ENCODE peak calls at places on chromosomes 13 and 19, in ten cellular contexts. B, E, T, G, U, S, I, K, Q and V are unnamed samples.

GRCh38 chr13:96984061-96984508 is 10.2 kb downstream of the OXGR1 start:
- DNase-seq in S (no peak), T (peak), U (peak), Q (no peak), B (no peak), K (peak), G (no peak), E (no peak), I (no peak), V (no peak)

GRCh38 chr19:33621811-33622504 is at the start of gene CHST8:
- DNase-seq in B (no peak), Q (peak), U (no peak), K (peak), G (no peak), S (no peak), E (no peak), T (peak), I (no peak), V (peak)

GRCh38 chr13:106276876-106277275 is 258.6 kb downstream of the EFNB2 start:
- DNase-seq in U (no peak), B (no peak), S (no peak), G (peak), Q (no peak), K (no peak), T (peak), I (peak), E (peak), V (no peak)

GRCh38 chr13:33797622-33798021 is 20.3 kb upstream of the RFC3 start:
- DNase-seq in T (peak), B (no peak), E (no peak), Q (no peak), K (no peak), S (no peak), G (peak), I (no peak), U (no peak), V (peak)

GRCh38 chr19:30222993-30223865 is 149.0 kb upstream of the ZNF536 start:
- DNase-seq in G (no peak), B (no peak), I (no peak), U (no peak), S (no peak), T (no peak), E (no peak), Q (no peak), K (peak), V (peak)

GRCh38 chr19:53158119-53158656 is 665 bp downstream of the ZNF347 start:
- DNase-seq in Q (peak), E (peak), K (peak), B (no peak), T (peak), I (no peak), U (peak), S (no peak), G (peak), V (peak)

GRCh38 chr13:27425918-27426630 is 1.7 kb downstream of the GTF3A start:
- DNase-seq in Q (peak), U (peak), T (peak), K (peak), B (peak), E (peak), I (no peak), G (peak), S (peak), V (peak)

GRCh38 chr13:43432948-43433347 is 353.8 kb downstream of the ENOX1 start:
- DNase-seq in S (peak), B (no peak), K (no peak), I (no peak), E (no peak), G (no peak), T (peak), U (no peak), Q (no peak), V (peak)

GRCh38 chr13:25478186-25478585 is 106.4 kb downstream of the ATP8A2 start:
- DNase-seq in G (no peak), Q (no peak), E (no peak), U (no peak), K (peak), B (no peak), T (no peak), I (no peak), S (no peak), V (no peak)

GRCh38 chr19:47228937-47229673 is 1.9 kb downstream of the BBC3 start:
- DNase-seq in G (peak), E (peak), K (no peak), Q (peak), B (no peak), U (no peak), T (peak), I (no peak), S (no peak), V (peak)

GRCh38 chr13:44906758-44907157 is 82.5 kb downstream of the NUFIP1 start:
- DNase-seq in S (no peak), T (peak), U (no peak), G (peak), K (no peak), I (no peak), B (no peak), E (peak), Q (no peak), V (peak)

GRCh38 chr19:28234637-28235036 is 978.3 kb downstream of the UQCRFS1 start:
- DNase-seq in Q (no peak), U (no peak), T (no peak), S (no peak), B (no peak), I (peak), G (no peak), K (peak), E (no peak), V (peak)

GRCh38 chr13:26529441-26529840 is 28.0 kb upstream of the WASF3 start:
- DNase-seq in T (peak), I (peak), Q (no peak), G (peak), E (peak), S (peak), B (no peak), U (no peak), K (peak), V (peak)

GRCh38 chr19:39299404-39299803 is 3.2 kb downstream of the IFNL1 start:
- DNase-seq in T (no peak), I (no peak), Q (no peak), U (peak), G (no peak), S (no peak), E (no peak), B (no peak), K (no peak), V (no peak)

GRCh38 chr13:99416411-99417121 is 84.7 kb upstream of the TM9SF2 start:
- DNase-seq in E (no peak), T (no peak), G (no peak), Q (no peak), I (no peak), K (no peak), U (peak), B (no peak), S (no peak), V (no peak)

GRCh38 chr13:38395505-38395803 is 45.8 kb downstream of the UFM1 start:
- DNase-seq in G (no peak), U (no peak), E (no peak), B (no peak), K (no peak), T (no peak), I (peak), Q (no peak), S (no peak), V (no peak)

GRCh38 chr13:91078093-91078679 is 269.3 kb upstream of the MIR17HG start:
- DNase-seq in K (peak), E (no peak), T (no peak), G (peak), S (no peak), I (no peak), U (no peak), Q (no peak), B (peak), V (no peak)

GRCh38 chr13:35923347-35923746 is 207.8 kb downstream of the DCLK1 start:
- DNase-seq in B (peak), S (no peak), K (no peak), E (peak), G (peak), U (no peak), I (no peak), Q (no peak), T (peak), V (peak)

GRCh38 chr19:13623686-13624405 is 117.6 kb upstream of the CACNA1A start:
- DNase-seq in U (peak), S (no peak), I (no peak), B (no peak), Q (no peak), T (no peak), E (no peak), K (peak), G (no peak), V (no peak)

GRCh38 chr19:46838160-46838559 is 12.5 kb downstream of the AP2S1 start:
- DNase-seq in E (no peak), T (no peak), G (no peak), U (no peak), S (no peak), B (no peak), I (no peak), Q (no peak), K (no peak), V (no peak)

GRCh38 chr19:54552913-54553310 is 20.7 kb upstream of the LILRA2 start:
- DNase-seq in G (no peak), U (no peak), T (no peak), S (no peak), Q (no peak), B (no peak), K (no peak), I (no peak), E (no peak), V (no peak)

GRCh38 chr19:58572818-58573657 is at the start of gene MZF1:
- DNase-seq in Q (peak), E (peak), T (peak), B (peak), K (peak), U (peak), G (peak), I (peak), S (peak), V (peak)

GRCh38 chr13:88526186-88526852 is 855.1 kb downstream of the SLITRK5 start:
- DNase-seq in I (no peak), E (no peak), Q (no peak), T (no peak), S (no peak), U (no peak), B (no peak), G (no peak), K (peak), V (no peak)

GRCh38 chr13:98189841-98190505 is 12.9 kb upstream of the RNF113B start:
- DNase-seq in K (no peak), Q (no peak), U (no peak), G (no peak), S (no peak), I (no peak), B (no peak), E (no peak), T (no peak), V (no peak)

GRCh38 chr13:49443327-49443688 is 556 bp downstream of the CAB39L start:
- DNase-seq in T (peak), U (no peak), I (no peak), K (no peak), G (no peak), Q (no peak), S (no peak), E (peak), B (no peak), V (peak)

GRCh38 chr19:28049875-28050274 is 1163.1 kb downstream of the UQCRFS1 start:
- DNase-seq in S (no peak), U (no peak), G (no peak), I (no peak), K (no peak), T (no peak), E (no peak), Q (no peak), B (no peak), V (no peak)

GRCh38 chr13:28574617-28575142 is 79.8 kb upstream of the FLT1 start:
- DNase-seq in Q (no peak), K (no peak), E (peak), T (peak), B (peak), S (peak), I (peak), U (no peak), G (peak), V (peak)

DNA sequence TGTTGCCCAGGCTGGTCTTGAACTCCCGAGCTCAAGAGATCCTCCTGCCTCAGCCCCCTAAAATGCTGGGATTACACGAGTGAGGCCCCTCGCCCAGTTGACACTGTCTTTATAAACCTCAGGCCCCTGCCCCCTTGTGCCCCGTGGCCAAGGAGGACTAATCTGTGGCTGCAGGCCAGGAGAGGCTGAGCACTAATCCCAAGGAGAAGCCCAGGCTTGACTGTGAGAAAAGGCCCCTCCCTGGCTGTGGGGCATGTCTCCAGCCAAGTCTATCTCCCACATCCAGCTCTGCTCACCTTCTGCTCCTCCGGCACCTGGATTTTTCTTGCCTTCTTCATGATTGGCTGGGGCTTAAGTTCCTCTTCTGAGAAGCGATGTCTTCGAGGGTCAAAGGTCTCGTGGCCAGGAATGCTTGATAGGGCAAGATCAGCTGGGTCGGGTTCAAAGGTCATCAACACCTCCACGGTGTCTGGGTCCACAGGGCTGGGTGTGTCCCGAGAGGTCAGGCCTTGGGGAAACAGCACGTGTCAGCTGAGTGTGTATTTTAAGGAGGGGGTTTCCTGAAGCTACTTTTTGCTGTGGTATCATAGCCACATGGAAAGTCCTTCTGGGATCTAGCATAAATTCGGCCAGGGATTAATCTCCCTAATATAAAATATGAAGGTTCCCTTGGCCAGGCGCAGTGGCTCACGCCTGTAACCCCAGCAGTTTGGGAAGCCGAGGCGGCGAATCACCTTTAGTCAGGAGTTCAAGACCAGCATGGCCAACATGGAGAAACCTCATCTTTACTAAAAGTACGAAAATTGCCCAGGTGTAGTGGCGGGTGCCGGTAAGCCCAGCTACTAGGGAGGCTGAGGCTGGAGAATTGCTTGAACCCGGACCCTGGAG is 3.8 kb downstream of the DBP start:
- DNase-seq in U (no peak), B (no peak), Q (no peak), I (no peak), E (no peak), G (no peak), S (no peak), T (no peak), K (no peak), V (no peak)
- H3K4me3 ChIP-seq in U (no peak), B (no peak), Q (no peak), I (no peak), E (no peak), G (no peak), S (no peak), T (no peak), K (no peak), V (peak)

GRCh38 chr19:40599331-40600085 is 1.7 kb upstream of the LTBP4 start:
- DNase-seq in K (peak), T (no peak), I (no peak), G (no peak), Q (no peak), U (no peak), B (no peak), E (no peak), S (no peak), V (no peak)

GRCh38 chr19:40598918-40599307 is 2.3 kb upstream of the LTBP4 start:
- DNase-seq in B (no peak), E (no peak), G (no peak), Q (no peak), T (no peak), U (no peak), S (no peak), K (no peak), I (no peak), V (no peak)

GRCh38 chr19:40603071-40603718 is 2.0 kb downstream of the LTBP4 start:
- DNase-seq in Q (no peak), G (no peak), T (no peak), U (no peak), B (no peak), I (no peak), S (no peak), K (peak), E (peak), V (peak)

GRCh38 chr19:40600086-40600917 is 867 bp upstream of the LTBP4 start:
- DNase-seq in S (no peak), Q (no peak), B (no peak), U (no peak), G (no peak), K (peak), E (no peak), I (no peak), T (no peak), V (no peak)

DNA sequence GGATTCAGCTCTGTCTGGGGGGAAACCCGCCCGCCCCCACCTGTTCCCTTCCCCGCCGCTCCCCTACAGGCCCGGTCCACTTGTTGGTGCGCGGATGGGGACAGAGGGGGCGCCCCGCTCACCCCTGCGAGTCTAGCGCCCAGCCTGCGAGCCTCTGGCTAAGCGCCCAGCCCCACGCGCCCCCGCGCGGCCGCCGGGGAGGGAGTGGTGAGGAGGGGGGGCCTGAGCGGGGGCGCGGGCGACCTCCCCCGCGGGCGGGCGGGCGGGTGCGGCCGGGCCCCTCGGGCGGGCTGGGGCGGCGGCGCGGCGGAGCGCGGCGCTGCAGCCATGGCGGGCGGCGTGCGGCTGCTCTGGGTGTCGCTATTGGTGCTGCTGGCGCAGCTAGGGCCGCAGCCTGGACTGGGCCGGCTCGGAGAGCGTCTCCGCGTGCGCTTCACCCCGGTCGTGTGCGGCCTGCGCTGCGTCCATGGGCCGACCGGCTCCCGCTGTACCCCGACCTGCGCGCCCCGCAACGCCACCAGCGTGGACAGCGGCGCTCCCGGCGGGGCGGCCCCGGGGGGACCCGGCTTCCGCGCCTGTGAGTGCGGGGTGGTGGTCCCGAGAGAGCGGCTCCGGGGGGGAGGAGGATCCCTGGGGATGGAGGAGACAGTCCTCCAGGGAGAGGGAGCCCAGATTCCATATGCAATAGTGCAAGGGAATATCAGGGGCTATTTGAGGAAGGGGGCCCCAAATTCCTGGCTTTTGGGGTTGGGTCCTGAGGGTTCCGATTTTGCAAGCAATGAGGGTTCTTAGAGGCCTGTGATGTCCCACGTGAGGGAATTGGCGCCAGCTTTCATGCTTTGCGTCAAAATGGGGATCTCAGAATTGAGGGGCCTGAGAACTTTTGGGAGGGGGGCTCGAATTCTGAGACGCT is at the start of gene LTBP4:
- DNase-seq in K (peak), T (no peak), B (no peak), I (no peak), U (peak), S (no peak), G (no peak), E (no peak), Q (no peak), V (no peak)
- TF ChIP-seq CTCF in K (peak), T (no peak), B (no peak), I (no peak), U (no peak), S (peak), G (no peak), E (peak), Q (no peak), V (peak)

GRCh38 chr13:23467048-23467931 is 33.8 kb upstream of the SACS start:
- DNase-seq in I (no peak), B (no peak), T (peak), G (no peak), E (peak), U (peak), Q (no peak), S (peak), K (no peak), V (peak)
- H3K4me3 ChIP-seq in I (no peak), B (no peak), T (no peak), G (no peak), E (no peak), U (no peak), Q (no peak), S (peak), K (no peak), V (peak)

DNA sequence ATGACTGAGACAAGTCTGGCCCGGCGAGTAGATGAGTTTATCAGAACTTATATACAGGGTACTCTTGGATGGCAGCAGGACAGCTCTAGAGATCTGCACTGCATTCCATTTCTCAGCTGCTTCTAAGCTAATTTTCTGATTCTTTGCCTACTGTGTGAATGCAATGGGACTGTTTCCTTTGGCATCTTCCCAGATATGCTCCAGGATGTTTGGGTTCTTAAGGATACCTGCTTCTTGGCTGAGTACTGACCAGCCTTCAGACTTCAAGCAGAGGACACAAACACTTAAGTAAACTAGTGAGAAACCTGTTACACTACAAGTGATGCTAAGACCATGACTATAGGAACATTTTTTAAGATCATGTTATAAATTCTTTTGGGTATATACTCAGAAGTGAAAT is 834.2 kb upstream of the PCDH9 start:
- DNase-seq in B (no peak), Q (no peak), K (no peak), G (no peak), E (no peak), S (no peak), U (no peak), T (no peak), I (no peak), V (no peak)
- TF ChIP-seq CTCF in B (no peak), Q (no peak), K (no peak), G (no peak), E (no peak), S (no peak), U (no peak), T (no peak), I (no peak), V (no peak)

GRCh38 chr19:44305457-44305856 is 632 bp upstream of the ZNF235 start:
- DNase-seq in B (no peak), U (no peak), K (no peak), T (no peak), Q (no peak), I (no peak), G (no peak), S (no peak), E (no peak), V (no peak)
- H3K4me3 ChIP-seq in B (peak), U (peak), K (peak), T (no peak), Q (no peak), I (no peak), G (peak), S (peak), E (no peak), V (no peak)

GRCh38 chr13:58324130-58324529 is 692.6 kb downstream of the PCDH17 start:
- DNase-seq in B (no peak), Q (no peak), T (no peak), I (no peak), U (no peak), S (no peak), K (no peak), G (no peak), E (no peak), V (no peak)
- TF ChIP-seq CTCF in B (no peak), Q (no peak), T (no peak), I (no peak), U (no peak), S (no peak), K (no peak), G (no peak), E (no peak), V (no peak)